ENCODE peak calls at places on chromosomes 1 and 21, in six cellular contexts. K is right atrium auricular region, X is breast epithelium, S is HFF-Myc, I is T-helper 1 cell, F is heart right ventricle. M is an unnamed sample.

GRCh38 chr1:87906078-87906477 is 577.4 kb downstream of the LMO4 start:
- DNase-seq in K (no peak), X (no peak), S (no peak), I (no peak), F (no peak), M (no peak)

GRCh38 chr1:15956150-15956549 is 19.8 kb downstream of the ZBTB17 start:
- DNase-seq in K (no peak), X (no peak), S (no peak), I (no peak), F (no peak), M (no peak)

GRCh38 chr1:175203570-175203969 is 11.0 kb upstream of the KIAA0040 start:
- DNase-seq in K (no peak), X (no peak), S (no peak), I (no peak), F (no peak), M (no peak)

GRCh38 chr1:161382214-161383019 is 14.7 kb upstream of the CFAP126 start:
- DNase-seq in K (no peak), X (no peak), S (peak; percentile 32), I (no peak), F (no peak), M (no peak)

GRCh38 chr1:214372092-214372491 is 91.1 kb downstream of the SMYD2 start:
- DNase-seq in K (no peak), X (no peak), S (no peak), I (no peak), F (no peak), M (no peak)

GRCh38 chr1:61993331-61993961 is 201.2 kb upstream of the L1TD1 start:
- DNase-seq in K (no peak), X (peak; percentile 24), S (no peak), I (no peak), F (no peak), M (no peak)

GRCh38 chr1:111219466-111220286 is 7.8 kb upstream of the CHI3L2 start:
- DNase-seq in K (no peak), X (no peak), S (no peak), I (no peak), F (no peak), M (no peak)

GRCh38 chr1:10632691-10633090 is 157.9 kb downstream of the PEX14 start:
- DNase-seq in K (no peak), X (no peak), S (no peak), I (no peak), F (no peak), M (no peak)

GRCh38 chr1:245858683-245859509 is 648.2 kb downstream of the SMYD3 start:
- DNase-seq in K (no peak), X (no peak), S (no peak), I (no peak), F (no peak), M (no peak)

GRCh38 chr1:228373004-228373680 is 33.5 kb downstream of the TRIM11 start:
- DNase-seq in K (no peak), X (no peak), S (no peak), I (no peak), F (no peak), M (no peak)

GRCh38 chr21:34065015-34065414 is 8.4 kb upstream of the MRPS6 start:
- DNase-seq in K (no peak), X (no peak), S (no peak), I (no peak), F (no peak), M (no peak)

GRCh38 chr1:37177230-37177864 is 143.0 kb upstream of the GRIK3 start:
- DNase-seq in K (no peak), X (no peak), S (no peak), I (no peak), F (no peak), M (peak; percentile 47)